ENCODE peak calls at places on chromosomes 2 and 18, in nine cellular contexts. T, U, Y, P, V, K, A, F and G are unnamed samples.

GRCh38 chr18:37582306-37582705 is 16.7 kb upstream of the CELF4 start:
- DNase-seq in T (no peak), U (no peak), Y (no peak), P (no peak), V (no peak), K (no peak), A (no peak), F (no peak), G (no peak)

GRCh38 chr2:157052685-157053224 is 204.8 kb upstream of the GALNT5 start:
- DNase-seq in T (no peak), U (no peak), Y (no peak), P (peak; percentile 85), V (peak; percentile 87), K (peak; percentile 28), A (no peak), F (no peak), G (no peak)

GRCh38 chr2:96157649-96158553 is 12.7 kb upstream of the DUSP2 start:
- DNase-seq in T (no peak), U (no peak), Y (no peak), P (no peak), V (no peak), K (no peak), A (no peak), F (peak; percentile 64), G (no peak)

GRCh38 chr2:112031473-112031872 is 23.6 kb upstream of the TMEM87B start:
- DNase-seq in T (no peak), U (no peak), Y (no peak), P (peak; percentile 41), V (no peak), K (no peak), A (no peak), F (no peak), G (no peak)

GRCh38 chr2:95349568-95350319 is 52.6 kb downstream of the KCNIP3 start:
- DNase-seq in T (peak; percentile 13), U (no peak), Y (no peak), P (no peak), V (no peak), K (no peak), A (no peak), F (peak; percentile 56), G (peak; percentile 80)

GRCh38 chr2:111117666-111118454 is 2.9 kb upstream of the BCL2L11 start:
- DNase-seq in T (peak; percentile 35), U (no peak), Y (no peak), P (peak; percentile 59), V (peak; percentile 77), K (peak; percentile 60), A (peak; percentile 36), F (no peak), G (no peak)

GRCh38 chr2:39538713-39539112 is 101.6 kb upstream of the MAP4K3 start:
- DNase-seq in T (no peak), U (no peak), Y (no peak), P (no peak), V (no peak), K (no peak), A (no peak), F (no peak), G (no peak)

GRCh38 chr2:207239222-207239674 is 73.5 kb upstream of the KLF7 start:
- DNase-seq in T (peak; percentile 28), U (no peak), Y (no peak), P (peak; percentile 98), V (peak; percentile 100), K (peak; percentile 38), A (peak; percentile 31), F (no peak), G (peak; percentile 86)

GRCh38 chr2:16394986-16395550 is 270.6 kb downstream of the CYRIA start:
- DNase-seq in T (no peak), U (no peak), Y (no peak), P (no peak), V (no peak), K (no peak), A (no peak), F (no peak), G (no peak)

GRCh38 chr2:192159215-192159614 is 35.5 kb downstream of the TMEFF2 start:
- DNase-seq in T (no peak), U (no peak), Y (no peak), P (no peak), V (peak; percentile 2), K (no peak), A (no peak), F (no peak), G (no peak)

GRCh38 chr2:241989074-241989473 is 119.5 kb downstream of the RTP5 start:
- DNase-seq in T (peak; percentile 20), U (peak; percentile 30), Y (no peak), P (no peak), V (no peak), K (no peak), A (no peak), F (no peak), G (peak; percentile 76)

GRCh38 chr18:7224198-7224597 is 6.7 kb upstream of the LRRC30 start:
- DNase-seq in T (no peak), U (no peak), Y (no peak), P (no peak), V (no peak), K (no peak), A (no peak), F (no peak), G (no peak)

GRCh38 chr18:7221424-7222155 is 9.3 kb upstream of the LRRC30 start:
- DNase-seq in T (no peak), U (peak; percentile 33), Y (peak; percentile 52), P (peak; percentile 81), V (peak; percentile 69), K (peak; percentile 79), A (no peak), F (no peak), G (no peak)
- TF ChIP-seq CTCF in T (peak; percentile 29), U (peak; percentile 81), Y (peak; percentile 82), P (peak; percentile 93), V (peak; percentile 79), K (peak; percentile 78), A (peak; percentile 82), F (peak; percentile 72), G (peak; percentile 91)

GRCh38 chr18:13797157-13797611 is 26.8 kb upstream of the MC5R start:
- DNase-seq in T (no peak), U (no peak), Y (no peak), P (no peak), V (no peak), K (no peak), A (no peak), F (no peak), G (no peak)

GRCh38 chr18:13791181-13791580 is 32.8 kb upstream of the MC5R start:
- DNase-seq in T (no peak), U (no peak), Y (no peak), P (no peak), V (peak; percentile 2), K (no peak), A (no peak), F (no peak), G (no peak)

GRCh38 chr18:13799396-13799795 is 24.6 kb upstream of the MC5R start:
- DNase-seq in T (no peak), U (no peak), Y (no peak), P (no peak), V (no peak), K (no peak), A (no peak), F (no peak), G (no peak)

GRCh38 chr18:13796515-13796914 is 27.4 kb upstream of the MC5R start:
- DNase-seq in T (no peak), U (no peak), Y (no peak), P (no peak), V (no peak), K (no peak), A (no peak), F (no peak), G (no peak)

DNA sequence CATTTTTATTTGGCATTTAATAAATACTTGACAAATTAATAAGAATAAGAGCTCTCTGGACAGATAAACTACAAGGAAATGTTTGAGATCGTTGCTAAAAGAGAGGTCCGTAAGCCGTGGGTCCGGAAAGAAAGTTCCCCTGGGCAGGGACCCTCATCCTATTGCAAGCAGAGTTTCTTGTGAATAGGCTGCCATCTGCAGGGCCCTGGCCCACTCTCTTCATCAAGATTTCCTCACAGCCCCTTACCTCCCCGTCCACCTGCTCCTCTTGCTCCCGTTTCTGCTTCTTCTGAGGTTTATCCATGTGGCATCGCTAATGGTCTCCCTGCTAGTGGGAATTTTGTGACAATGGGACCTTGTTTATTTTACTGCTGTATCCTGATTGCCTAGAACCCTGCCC is 30.1 kb upstream of the MC5R start:
- DNase-seq in T (no peak), U (no peak), Y (no peak), P (no peak), V (no peak), K (no peak), A (no peak), F (no peak), G (no peak)
- TF ChIP-seq CTCF in T (no peak), U (peak; percentile 24), Y (no peak), P (no peak), V (no peak), K (no peak), A (no peak), F (no peak), G (no peak)

GRCh38 chr2:36912692-36913091 is 53.6 kb downstream of the STRN start:
- DNase-seq in T (no peak), U (no peak), Y (no peak), P (no peak), V (peak; percentile 83), K (no peak), A (no peak), F (no peak), G (no peak)

GRCh38 chr2:36919041-36919837 is 47.1 kb downstream of the STRN start:
- DNase-seq in T (no peak), U (no peak), Y (no peak), P (no peak), V (peak; percentile 7), K (peak; percentile 8), A (no peak), F (no peak), G (no peak)

GRCh38 chr2:36921984-36922383 is 44.4 kb downstream of the STRN start:
- DNase-seq in T (no peak), U (no peak), Y (no peak), P (no peak), V (no peak), K (no peak), A (no peak), F (no peak), G (no peak)

GRCh38 chr2:36915627-36916026 is 50.7 kb downstream of the STRN start:
- DNase-seq in T (no peak), U (no peak), Y (no peak), P (no peak), V (no peak), K (no peak), A (no peak), F (no peak), G (no peak)

GRCh38 chr2:36918307-36918706 is 48.0 kb downstream of the STRN start:
- DNase-seq in T (no peak), U (no peak), Y (no peak), P (no peak), V (peak; percentile 10), K (no peak), A (no peak), F (no peak), G (no peak)
- TF ChIP-seq CTCF in T (peak; percentile 24), U (peak; percentile 74), Y (peak; percentile 56), P (peak; percentile 48), V (peak; percentile 45), K (peak; percentile 54), A (peak; percentile 35), F (peak; percentile 38), G (peak; percentile 55)

DNA sequence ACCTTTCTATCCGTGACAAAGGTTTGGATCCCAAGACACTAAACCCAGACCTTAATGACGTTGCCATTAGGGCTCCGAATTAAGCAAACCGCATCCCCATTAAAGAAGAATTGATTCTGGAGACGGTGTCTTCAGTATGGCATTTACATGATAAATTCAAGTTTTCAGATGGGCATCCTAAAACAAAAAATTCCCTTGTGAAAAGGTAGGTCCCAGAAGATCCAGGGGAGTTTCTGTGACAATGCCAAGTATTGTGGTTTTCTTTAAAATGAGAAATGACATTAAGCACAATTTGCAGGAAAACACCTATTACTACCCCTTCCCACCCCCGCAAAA is 655 bp upstream of the YWHAQ start:
- DNase-seq in T (no peak), U (no peak), Y (no peak), P (no peak), V (no peak), K (no peak), A (no peak), F (no peak), G (no peak)
- TF ChIP-seq CTCF in T (no peak), U (no peak), Y (no peak), P (no peak), V (no peak), K (no peak), A (no peak), F (no peak), G (no peak)